ENCODE peak calls at places on chromosomes 6 and 20, in six cellular contexts. B is lower leg skin, F is Peyer's patch, R is IMR-90, H is heart left ventricle, P is HCT116. D is an unnamed sample.

GRCh38 chr20:62056377-62056776 is 9.3 kb downstream of the TAF4 start:
- DNase-seq in B (no peak), F (no peak), R (no peak), H (no peak), P (no peak), D (no peak)

GRCh38 chr20:32470025-32470861 is 112.1 kb downstream of the ASXL1 start:
- DNase-seq in B (no peak), F (no peak), R (peak), H (peak), P (peak), D (peak)

GRCh38 chr6:15402401-15403045 is 156.7 kb downstream of the JARID2 start:
- DNase-seq in B (no peak), F (no peak), R (peak), H (no peak), P (no peak), D (no peak)

GRCh38 chr6:45327956-45328522 is at the start of gene RUNX2:
- DNase-seq in B (no peak), F (no peak), R (peak), H (no peak), P (no peak), D (no peak)

GRCh38 chr20:137668-138131 is 4.7 kb upstream of the DEFB126 start:
- DNase-seq in B (no peak), F (no peak), R (no peak), H (no peak), P (peak), D (no peak)

GRCh38 chr6:2196079-2196679 is 49.2 kb downstream of the GMDS start:
- DNase-seq in B (peak), F (no peak), R (peak), H (no peak), P (peak), D (peak)

GRCh38 chr6:127550403-127550802 is 26.6 kb upstream of the C6orf58 start:
- DNase-seq in B (no peak), F (no peak), R (peak), H (no peak), P (no peak), D (no peak)

GRCh38 chr20:46999821-47000465 is 105.3 kb downstream of the EYA2 start:
- DNase-seq in B (no peak), F (no peak), R (no peak), H (no peak), P (no peak), D (no peak)

GRCh38 chr20:44231713-44232468 is 15.2 kb upstream of the GDAP1L1 start:
- DNase-seq in B (no peak), F (no peak), R (no peak), H (no peak), P (no peak), D (no peak)

GRCh38 chr6:79610301-79611009 is 20.7 kb upstream of the SH3BGRL2 start:
- DNase-seq in B (no peak), F (no peak), R (no peak), H (no peak), P (no peak), D (no peak)

DNA sequence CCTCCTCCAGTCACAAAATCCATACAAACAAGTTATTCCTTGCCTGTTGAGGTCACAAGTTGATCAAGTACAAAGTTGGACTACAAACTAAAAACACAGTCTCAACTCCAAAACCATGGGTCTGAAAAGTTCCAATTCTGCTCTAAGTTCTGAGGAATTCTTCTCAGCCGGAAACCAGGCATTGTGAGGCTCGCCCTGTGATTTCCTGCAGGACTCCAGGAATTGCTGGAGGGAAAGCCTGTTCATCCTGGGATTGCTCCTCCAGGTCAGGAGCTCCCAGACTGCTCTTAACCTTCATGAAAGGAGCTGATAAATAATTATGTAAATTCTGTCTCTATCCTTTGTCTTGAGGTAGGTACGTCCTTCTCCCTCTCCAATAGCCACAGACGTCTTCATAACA is 8.5 kb downstream of the TRAM2 start:
- DNase-seq in B (no peak), F (no peak), R (no peak), H (no peak), P (no peak), D (no peak)
- TF ChIP-seq POLR2A in B (no peak), F (no peak), R (no peak), H (no peak), P (no peak), D (no peak)

DNA sequence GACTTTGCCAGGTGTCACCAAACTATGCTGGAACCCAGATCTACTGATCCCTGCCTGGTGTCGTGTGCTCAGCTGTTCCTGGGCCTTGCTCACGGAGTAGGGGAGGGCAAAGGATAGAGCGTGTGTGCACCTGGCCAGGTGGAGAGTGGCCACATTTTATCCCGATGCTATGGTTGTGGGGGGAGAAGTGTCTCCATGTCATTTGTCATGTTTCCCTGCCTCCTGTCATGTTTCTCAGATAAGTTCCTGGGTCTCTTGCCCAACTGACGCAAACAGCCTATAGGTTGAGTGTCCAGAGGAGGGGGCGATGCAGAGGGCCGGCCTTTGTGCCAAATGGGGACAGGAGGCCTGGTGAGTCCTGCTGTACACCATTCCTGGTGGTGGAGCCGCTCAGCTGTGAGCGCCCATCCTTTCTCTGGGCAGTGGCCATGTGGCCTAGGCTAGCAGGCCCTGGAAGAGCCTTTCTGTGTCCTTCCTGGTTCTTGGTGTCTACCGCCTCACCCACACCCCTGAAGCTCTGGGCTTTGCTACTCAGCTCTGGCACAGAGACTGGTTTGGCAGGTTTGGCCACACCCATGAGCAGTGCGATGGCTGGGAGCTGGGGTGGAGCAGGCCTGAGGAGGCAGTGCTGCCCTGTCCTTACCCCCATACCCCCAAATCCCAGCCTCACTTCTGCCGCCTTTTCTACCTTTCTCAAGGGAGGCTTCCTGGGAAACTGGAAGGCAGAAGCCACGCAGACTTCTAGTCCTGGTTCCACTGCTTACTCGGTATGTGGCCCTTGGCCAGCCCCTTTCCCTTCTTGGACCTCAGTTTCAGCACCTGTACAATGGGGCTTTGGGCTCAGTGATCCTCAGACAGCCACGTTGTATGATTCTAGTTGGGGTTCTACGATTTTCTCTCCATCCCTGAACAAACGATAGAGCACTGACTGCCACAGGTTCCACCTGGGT is 32.3 kb upstream of the EPB41L1 start:
- DNase-seq in B (peak), F (peak), R (no peak), H (no peak), P (peak), D (no peak)
- TF ChIP-seq POLR2A in B (no peak), F (no peak), R (no peak), H (no peak), P (no peak), D (no peak)

GRCh38 chr6:33426590-33427563 is 7.0 kb downstream of the SYNGAP1 start:
- DNase-seq in B (no peak), F (no peak), R (no peak), H (no peak), P (no peak), D (no peak)

GRCh38 chr6:33427585-33428218 is 7.8 kb downstream of the SYNGAP1 start:
- DNase-seq in B (no peak), F (peak), R (no peak), H (peak), P (no peak), D (peak)

GRCh38 chr6:33423777-33424176 is 3.9 kb downstream of the SYNGAP1 start:
- DNase-seq in B (no peak), F (no peak), R (no peak), H (no peak), P (no peak), D (no peak)

GRCh38 chr6:33424855-33425667 is 5.2 kb downstream of the SYNGAP1 start:
- DNase-seq in B (no peak), F (no peak), R (no peak), H (no peak), P (no peak), D (no peak)

DNA sequence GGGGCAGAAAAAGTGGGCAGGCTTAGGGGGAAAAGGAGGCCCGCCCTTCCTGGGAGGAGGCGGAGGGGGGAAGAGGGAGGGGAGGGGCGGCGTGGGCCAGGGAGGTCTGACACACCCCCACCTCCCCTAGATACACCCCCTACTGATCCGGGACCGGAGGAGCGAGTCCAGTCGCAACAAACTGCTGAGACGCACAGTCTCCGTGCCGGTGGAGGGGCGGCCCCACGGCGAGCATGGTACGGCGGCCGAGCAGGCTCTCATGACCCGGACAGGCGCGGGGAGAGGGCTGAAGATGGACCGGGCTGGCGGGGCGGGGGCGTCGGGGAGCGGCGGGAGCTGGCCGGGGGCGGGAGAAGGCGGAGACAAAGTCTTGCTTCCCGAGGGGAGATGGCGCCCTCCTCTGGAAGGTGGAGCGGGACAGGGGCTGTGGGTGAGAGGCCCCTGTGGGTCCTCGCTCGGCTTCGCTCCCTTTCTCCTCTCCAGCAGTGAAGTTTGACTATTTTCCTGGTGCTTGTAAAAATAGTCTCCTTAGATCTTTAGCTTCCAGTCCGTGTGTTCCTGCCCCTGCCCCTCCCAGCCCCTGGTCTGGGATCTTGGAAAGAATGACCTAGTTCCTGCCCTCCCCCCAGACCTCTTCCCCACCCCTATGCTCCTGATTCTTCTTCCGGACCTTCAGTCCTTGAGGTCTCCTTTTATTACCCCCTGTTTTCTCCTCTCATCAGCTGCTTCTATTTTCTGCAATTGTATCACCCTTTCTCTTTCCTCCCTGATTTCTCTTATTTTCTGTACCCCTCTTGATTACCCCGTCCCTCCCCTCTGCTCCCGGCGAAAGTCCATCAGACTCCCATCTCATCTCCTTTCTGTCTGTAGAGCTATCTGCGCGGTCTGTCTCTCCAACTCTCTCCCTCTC is 6.1 kb downstream of the SYNGAP1 start:
- DNase-seq in B (peak), F (peak), R (peak), H (peak), P (peak), D (peak)
- TF ChIP-seq POLR2A in B (no peak), F (no peak), R (peak), H (no peak), P (peak), D (no peak)

GRCh38 chr6:43475506-43475905 is 1.9 kb upstream of the TJAP1 start:
- DNase-seq in B (no peak), F (no peak), R (no peak), H (no peak), P (no peak), D (no peak)

GRCh38 chr6:43478008-43478372 is 620 bp downstream of the TJAP1 start:
- DNase-seq in B (no peak), F (no peak), R (no peak), H (no peak), P (no peak), D (no peak)

GRCh38 chr6:43476744-43477143 is 626 bp upstream of the TJAP1 start:
- DNase-seq in B (no peak), F (no peak), R (no peak), H (no peak), P (no peak), D (no peak)

GRCh38 chr6:43481075-43481474 is 3.7 kb downstream of the TJAP1 start:
- DNase-seq in B (no peak), F (no peak), R (no peak), H (no peak), P (no peak), D (no peak)

GRCh38 chr6:43477235-43478007 is at the start of gene TJAP1:
- DNase-seq in B (peak), F (peak), R (peak), H (peak), P (peak), D (peak)
- TF ChIP-seq POLR2A in B (no peak), F (peak), R (peak), H (peak), P (peak), D (peak)

GRCh38 chr6:36683145-36683655 is 4.7 kb downstream of the CDKN1A start:
- DNase-seq in B (no peak), F (no peak), R (no peak), H (no peak), P (no peak), D (no peak)

GRCh38 chr6:36682328-36683144 is 4.0 kb downstream of the CDKN1A start:
- DNase-seq in B (peak), F (peak), R (no peak), H (no peak), P (no peak), D (peak)

GRCh38 chr6:36684447-36684812 is 5.9 kb downstream of the CDKN1A start:
- DNase-seq in B (no peak), F (no peak), R (no peak), H (no peak), P (no peak), D (no peak)

GRCh38 chr6:36685198-36685919 is 6.8 kb downstream of the CDKN1A start:
- DNase-seq in B (no peak), F (no peak), R (no peak), H (no peak), P (no peak), D (no peak)

DNA sequence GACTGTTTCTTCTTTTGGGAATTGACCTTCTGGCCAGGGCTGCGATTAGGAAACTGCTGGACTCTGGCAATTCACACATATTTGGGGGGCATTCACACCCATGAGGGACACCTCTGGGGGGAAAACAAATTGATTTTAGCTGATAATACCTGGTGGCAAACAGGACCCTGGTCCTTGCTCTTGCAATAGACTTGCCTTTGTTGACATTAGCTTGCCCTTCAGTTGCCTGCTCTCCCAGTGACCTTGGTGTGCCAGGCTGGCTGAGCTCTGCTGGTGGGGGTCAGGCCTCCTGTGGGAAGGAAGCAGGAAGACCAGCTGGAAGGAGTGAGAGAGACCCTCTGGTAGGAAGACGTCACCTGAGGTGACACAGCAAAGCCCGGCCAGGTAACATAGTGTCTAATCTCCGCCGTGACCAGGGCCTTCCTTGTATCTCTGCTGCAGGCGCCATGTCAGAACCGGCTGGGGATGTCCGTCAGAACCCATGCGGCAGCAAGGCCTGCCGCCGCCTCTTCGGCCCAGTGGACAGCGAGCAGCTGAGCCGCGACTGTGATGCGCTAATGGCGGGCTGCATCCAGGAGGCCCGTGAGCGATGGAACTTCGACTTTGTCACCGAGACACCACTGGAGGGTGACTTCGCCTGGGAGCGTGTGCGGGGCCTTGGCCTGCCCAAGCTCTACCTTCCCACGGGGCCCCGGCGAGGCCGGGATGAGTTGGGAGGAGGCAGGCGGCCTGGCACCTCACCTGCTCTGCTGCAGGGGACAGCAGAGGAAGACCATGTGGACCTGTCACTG is 5.3 kb downstream of the CDKN1A start:
- DNase-seq in B (no peak), F (no peak), R (no peak), H (no peak), P (no peak), D (no peak)
- TF ChIP-seq POLR2A in B (no peak), F (no peak), R (no peak), H (no peak), P (no peak), D (no peak)

GRCh38 chr6:27863962-27864905 is 48.0 kb downstream of the OR2B2 start:
- DNase-seq in B (peak), F (peak), R (peak), H (no peak), P (no peak), D (peak)
- TF ChIP-seq POLR2A in B (no peak), F (no peak), R (no peak), H (no peak), P (no peak), D (no peak)

DNA sequence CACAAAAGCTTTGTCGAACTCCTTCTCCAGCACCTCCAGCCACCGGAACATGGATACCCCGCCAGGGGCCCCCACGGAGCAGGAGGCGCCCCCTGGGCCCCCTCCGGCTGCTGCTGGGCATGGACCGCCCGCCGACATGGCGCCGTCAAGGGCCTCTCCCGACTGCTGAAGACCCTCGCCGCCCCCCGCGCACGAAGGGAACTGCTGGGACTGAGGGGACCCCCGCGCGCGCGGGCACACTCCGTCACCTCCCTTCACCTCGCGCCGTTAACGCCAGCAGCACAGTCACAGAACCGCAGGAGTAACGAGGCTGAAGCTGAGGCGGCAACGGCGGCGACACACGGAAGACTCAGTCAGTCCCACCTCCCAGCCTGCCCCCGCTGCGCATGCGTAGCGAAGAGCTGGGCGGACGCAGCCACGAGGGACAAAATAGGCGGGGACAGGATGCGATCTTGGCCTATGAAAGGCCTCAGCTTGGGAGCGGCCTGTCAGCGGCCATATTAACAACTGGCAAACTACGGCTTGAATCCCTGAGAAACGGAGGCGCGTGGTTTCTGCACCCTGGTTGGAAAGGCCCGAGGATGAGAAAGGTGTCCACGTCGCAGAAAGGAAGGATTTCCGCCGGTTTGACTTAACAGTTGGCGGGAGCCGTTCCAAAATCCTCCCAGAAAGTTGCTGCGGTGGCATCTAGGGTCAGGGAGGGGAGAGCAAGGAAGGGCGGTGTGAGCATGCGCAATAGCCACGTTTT is at the start of gene GOPC:
- DNase-seq in B (peak), F (peak), R (peak), H (peak), P (peak), D (peak)
- TF ChIP-seq POLR2A in B (no peak), F (peak), R (peak), H (peak), P (peak), D (peak)